ENCODE peak calls at places on chromosomes 7 and 10, in five cellular contexts. Y is psoas muscle, X is tibial nerve, O is mammary epithelial cell, U is heart left ventricle. D is an unnamed sample.

GRCh38 chr7:112649560-112649959 is 140.6 kb downstream of the TMEM168 start:
- DNase-seq in O (peak), X (no peak), Y (no peak), U (no peak), D (no peak)

GRCh38 chr7:150784120-150784736 is 15.9 kb downstream of the TMEM176B start:
- DNase-seq in U (no peak), O (no peak), Y (no peak), X (no peak), D (no peak)

GRCh38 chr10:48976208-48976607 is 36.6 kb upstream of the LRRC18 start:
- DNase-seq in O (peak), X (no peak), Y (no peak), U (no peak), D (peak)

GRCh38 chr10:71509444-71509843 is 112.7 kb downstream of the CDH23 start:
- DNase-seq in U (no peak), X (no peak), Y (no peak), O (no peak), D (no peak)

GRCh38 chr7:55344840-55345239 is 20.3 kb upstream of the LANCL2 start:
- DNase-seq in O (no peak), X (no peak), U (no peak), Y (no peak), D (no peak)

GRCh38 chr7:15685358-15686181 is 913 bp downstream of the MEOX2 start:
- DNase-seq in O (peak), Y (peak), U (peak), X (peak), D (no peak)

GRCh38 chr10:34356463-34356862 is 458.6 kb downstream of the PARD3 start:
- DNase-seq in O (no peak), X (no peak), U (no peak), Y (no peak), D (no peak)

GRCh38 chr7:12403287-12404181 is at the start of gene VWDE:
- DNase-seq in O (peak), U (no peak), Y (no peak), X (no peak), D (no peak)

GRCh38 chr7:71868797-71869196 is 543.3 kb downstream of the CALN1 start:
- DNase-seq in U (no peak), X (no peak), O (peak), Y (no peak), D (peak)

GRCh38 chr10:12214763-12215218 is 18.8 kb downstream of the CDC123 start:
- DNase-seq in X (no peak), Y (no peak), O (peak), U (no peak), D (no peak)

GRCh38 chr7:105788816-105789349 is 87.5 kb downstream of the ATXN7L1 start:
- DNase-seq in Y (no peak), U (no peak), X (no peak), O (no peak), D (no peak)

DNA sequence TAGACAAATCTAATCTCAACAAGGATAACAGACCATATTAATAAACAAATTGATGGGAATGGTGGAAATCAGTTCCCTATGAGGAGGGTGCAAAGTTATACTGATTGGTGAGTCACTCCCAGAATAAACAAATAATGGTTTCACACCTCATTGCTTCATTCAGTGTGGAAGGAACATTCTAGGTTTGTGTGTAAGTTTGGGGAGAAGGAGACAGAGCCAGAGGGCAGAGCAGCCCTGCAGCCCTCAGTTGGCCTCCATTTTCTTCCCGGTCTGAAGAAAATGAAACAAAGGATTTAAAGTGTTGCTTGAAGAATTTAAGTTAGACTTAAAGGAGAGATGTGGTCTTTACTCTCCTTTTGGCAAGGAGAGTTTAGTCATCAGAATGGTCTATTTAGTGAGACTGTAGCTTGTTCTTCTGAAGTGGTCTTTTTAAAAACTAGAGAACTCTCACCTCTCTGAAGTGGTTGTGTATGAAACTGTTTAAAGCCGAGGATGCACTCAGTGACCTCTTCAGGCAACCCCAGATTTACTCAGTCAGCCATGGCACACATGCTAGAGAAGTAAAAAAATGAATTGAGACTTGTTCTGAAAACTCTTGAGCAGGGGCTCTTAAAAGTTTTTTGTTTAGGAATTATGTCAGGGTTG is 27.2 kb downstream of the IKZF1 start:
- DNase-seq in U (no peak), O (no peak), X (no peak), Y (no peak), D (no peak)
- H3K27ac ChIP-seq in U (no peak), O (no peak), X (no peak), Y (no peak), D (no peak)

DNA sequence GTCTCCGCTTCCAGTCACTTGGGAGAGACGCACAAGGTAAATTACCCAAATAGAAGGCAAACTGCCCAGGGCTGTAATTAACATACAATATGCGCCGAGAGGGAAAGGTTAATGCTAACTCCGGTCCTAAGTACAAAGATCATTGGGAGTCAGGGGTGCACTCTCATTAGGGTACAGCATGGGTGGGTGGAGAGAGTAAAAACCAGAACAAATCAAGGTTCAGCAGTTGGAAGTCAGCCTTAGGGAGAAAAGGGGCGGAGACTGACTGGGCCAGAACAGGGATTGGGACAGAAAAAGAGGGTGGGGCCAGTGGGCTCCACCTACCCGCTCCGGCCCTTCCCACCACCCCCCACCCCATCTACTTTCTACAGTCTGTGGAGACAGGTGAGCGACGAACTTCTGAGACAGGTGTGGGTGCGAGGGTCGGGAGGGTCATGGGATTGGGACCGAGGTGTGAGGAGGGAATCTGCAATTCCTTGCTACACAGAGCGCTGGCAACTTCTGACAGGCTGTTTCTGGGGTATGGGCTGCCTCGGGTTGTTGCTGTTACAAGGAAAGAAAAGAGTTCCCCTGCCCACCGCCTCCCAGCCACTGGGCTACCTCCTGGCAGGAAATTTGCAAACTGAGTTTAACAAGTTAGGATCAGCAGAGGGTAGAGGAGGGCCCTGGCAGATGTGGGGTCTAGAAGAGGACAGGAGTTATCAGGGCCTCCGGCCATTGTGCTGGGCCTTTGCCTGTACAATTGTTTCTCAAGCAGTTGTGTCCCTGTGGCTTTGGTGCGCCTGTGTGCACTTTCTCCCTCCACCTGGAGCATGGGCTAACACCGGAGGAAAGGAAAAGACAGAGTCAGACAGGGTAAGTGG is at the start of gene TMEM139:
- DNase-seq in O (no peak), Y (no peak), U (no peak), X (no peak), D (no peak)
- H3K27ac ChIP-seq in O (peak), Y (no peak), U (peak), X (peak), D (peak)

GRCh38 chr10:133364645-133365431 is 7.0 kb upstream of the FUOM start:
- DNase-seq in U (no peak), Y (no peak), X (no peak), O (no peak), D (no peak)
- H3K27ac ChIP-seq in U (no peak), Y (no peak), X (no peak), O (no peak), D (no peak)

GRCh38 chr10:28676968-28677888 is at the start of gene BAMBI:
- DNase-seq in O (peak), X (peak), Y (peak), U (peak), D (peak)
- H3K27ac ChIP-seq in O (peak), X (peak), Y (peak), U (peak), D (no peak)

DNA sequence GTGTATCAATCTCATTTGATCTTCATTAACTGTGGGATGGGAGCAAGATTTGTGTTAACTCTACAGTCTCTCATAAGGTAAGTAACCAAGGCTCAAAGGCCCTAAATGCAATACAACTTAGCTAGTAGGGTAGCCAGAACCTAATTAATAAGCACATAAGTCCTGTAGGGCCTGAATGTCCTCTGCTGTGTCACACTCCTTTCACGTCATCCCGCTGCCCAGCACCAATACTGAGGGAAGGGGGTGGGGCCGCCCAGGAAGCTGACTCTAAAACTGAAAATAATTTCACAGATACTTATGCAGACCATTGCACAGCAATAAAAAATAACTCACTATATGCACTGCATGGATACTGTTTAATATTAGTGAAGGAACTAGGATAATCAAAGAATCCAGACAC is 13.7 kb downstream of the CCDC6 start:
- DNase-seq in O (no peak), U (no peak), X (no peak), Y (no peak), D (no peak)
- H3K27ac ChIP-seq in O (no peak), U (no peak), X (no peak), Y (no peak), D (no peak)

DNA sequence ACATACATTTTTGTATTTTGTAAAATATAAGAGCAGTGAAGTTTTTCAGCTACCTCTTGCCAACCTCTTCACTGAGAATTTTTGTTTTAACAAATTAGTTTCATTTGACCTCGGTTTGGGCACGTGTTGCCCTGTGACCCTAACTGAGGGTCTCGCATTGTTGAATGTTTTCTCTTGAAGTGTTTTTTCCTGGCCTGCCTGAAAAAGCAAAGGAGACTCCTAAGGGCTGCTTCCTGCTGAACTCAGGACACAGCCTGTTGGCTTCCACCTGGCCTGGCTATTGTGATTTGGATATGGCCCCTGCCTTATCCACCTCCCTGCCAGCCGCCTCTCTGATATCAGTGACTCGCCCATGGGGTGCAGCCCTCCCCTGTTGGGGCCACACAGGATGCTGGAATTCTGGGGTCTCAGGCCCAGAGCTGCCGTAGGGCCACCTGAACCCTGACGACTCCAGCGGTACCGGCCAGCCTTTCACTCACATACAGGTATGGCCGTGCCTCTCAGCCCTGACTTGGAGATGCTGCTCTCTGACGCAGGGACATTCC is 58.8 kb upstream of the AQP1 start:
- DNase-seq in Y (no peak), X (no peak), U (no peak), O (no peak), D (no peak)
- H3K27ac ChIP-seq in Y (peak), X (peak), U (peak), O (no peak), D (no peak)

GRCh38 chr7:77482015-77482414 is 55.1 kb upstream of the PTPN12 start:
- DNase-seq in Y (no peak), X (no peak), O (peak), U (no peak), D (peak)
- H3K27ac ChIP-seq in Y (no peak), X (no peak), O (peak), U (no peak), D (peak)

D was measured in epithelial cell of prostate.